ENCODE peak calls at places on chromosomes 2 and 18, in nine cellular contexts. Z is BE2C, Y is WERI-Rb-1, H is transverse colon, U is right atrium auricular region, C is prostate gland, G is cardiac muscle cell, S is astrocyte, O is Peyer's patch. D is an unnamed sample.

GRCh38 chr18:57466307-57466706 is 31.1 kb downstream of the ONECUT2 start:
- DNase-seq in Z (no peak), Y (no peak), H (no peak), U (no peak), C (no peak), G (no peak), S (no peak), O (no peak), D (peak)

GRCh38 chr2:191666241-191666640 is 11.7 kb upstream of the NABP1 start:
- DNase-seq in Z (no peak), Y (no peak), H (no peak), U (no peak), C (no peak), G (no peak), S (peak), O (no peak), D (no peak)

GRCh38 chr2:26985807-26986206 is 15.4 kb downstream of the MAPRE3 start:
- DNase-seq in Z (no peak), Y (peak), H (no peak), U (no peak), C (no peak), G (no peak), S (no peak), O (no peak), D (no peak)

GRCh38 chr2:219521066-219521880 is 7.0 kb downstream of the ASIC4 start:
- DNase-seq in Z (peak), Y (peak), H (peak), U (no peak), C (no peak), G (peak), S (no peak), O (no peak), D (peak)

GRCh38 chr2:145284551-145284950 is 764.6 kb upstream of the ZEB2 start:
- DNase-seq in Z (no peak), Y (no peak), H (no peak), U (no peak), C (no peak), G (no peak), S (no peak), O (no peak), D (no peak)

GRCh38 chr2:121228521-121228920 is 56.5 kb downstream of the TFCP2L1 start:
- DNase-seq in Z (no peak), Y (no peak), H (no peak), U (no peak), C (no peak), G (no peak), S (no peak), O (no peak), D (no peak)

GRCh38 chr2:215430528-215431187 is 5.2 kb downstream of the FN1 start:
- DNase-seq in Z (no peak), Y (no peak), H (no peak), U (no peak), C (no peak), G (peak), S (peak), O (no peak), D (peak)

GRCh38 chr2:188324067-188324466 is 32.4 kb downstream of the GULP1 start:
- DNase-seq in Z (no peak), Y (no peak), H (no peak), U (no peak), C (no peak), G (no peak), S (no peak), O (no peak), D (no peak)

GRCh38 chr18:48800479-48800876 is 150.3 kb downstream of the SMAD7 start:
- DNase-seq in Z (no peak), Y (peak), H (peak), U (peak), C (no peak), G (no peak), S (no peak), O (no peak), D (no peak)

GRCh38 chr2:20474757-20475566 is 28.1 kb downstream of the RHOB start:
- DNase-seq in Z (no peak), Y (peak), H (no peak), U (no peak), C (no peak), G (no peak), S (no peak), O (no peak), D (no peak)

GRCh38 chr18:58057291-58057965 is 13.4 kb downstream of the NEDD4L start:
- DNase-seq in Z (no peak), Y (peak), H (no peak), U (no peak), C (no peak), G (no peak), S (no peak), O (no peak), D (no peak)

GRCh38 chr2:190713476-190713875 is 64.6 kb downstream of the NAB1 start:
- DNase-seq in Z (no peak), Y (no peak), H (no peak), U (no peak), C (no peak), G (no peak), S (peak), O (no peak), D (peak)

GRCh38 chr2:210956101-210956500 is 399.7 kb downstream of the CPS1 start:
- DNase-seq in Z (no peak), Y (no peak), H (no peak), U (no peak), C (no peak), G (no peak), S (peak), O (no peak), D (peak)

GRCh38 chr2:141151611-141152286 is 979.1 kb downstream of the LRP1B start:
- DNase-seq in Z (no peak), Y (no peak), H (no peak), U (no peak), C (no peak), G (no peak), S (no peak), O (no peak), D (no peak)
- TF ChIP-seq CTCF in Z (no peak), Y (no peak), H (no peak), U (no peak), C (no peak), G (no peak), S (no peak), O (no peak), D (no peak)

DNA sequence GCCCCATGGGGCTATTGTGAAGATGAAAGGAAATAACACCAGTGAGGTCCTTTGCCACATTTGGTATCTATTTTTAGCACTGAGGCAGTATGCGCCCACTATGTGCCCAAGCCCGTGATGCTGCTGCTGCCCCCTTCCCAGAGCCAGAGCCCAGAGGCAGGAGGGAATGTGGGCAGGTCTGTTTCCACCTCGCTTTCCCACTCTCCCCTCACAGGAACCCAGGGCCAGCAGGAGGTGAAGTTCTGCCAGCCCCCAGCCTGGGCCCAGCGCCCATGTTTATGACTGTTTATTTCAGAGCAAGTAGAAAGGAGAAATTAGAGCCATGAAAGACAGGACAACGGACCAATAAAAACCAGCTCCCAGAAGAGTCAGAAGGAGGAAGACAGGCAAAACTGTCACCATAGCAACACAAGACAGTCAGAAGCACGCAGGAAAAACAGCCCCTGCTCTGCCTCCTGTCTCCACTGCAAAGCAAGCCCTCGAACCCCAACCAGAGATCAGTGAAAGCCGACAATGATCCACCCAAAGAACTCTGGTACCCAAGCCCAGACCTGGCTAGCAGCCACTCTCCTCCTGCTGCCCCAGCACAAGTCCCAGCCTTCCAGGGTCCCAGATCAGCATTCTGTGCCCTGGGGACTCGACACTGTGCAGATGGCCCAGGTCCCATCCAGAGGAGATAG is 1.4 kb downstream of the CYRIA start:
- DNase-seq in Z (peak), Y (no peak), H (peak), U (no peak), C (peak), G (peak), S (peak), O (peak), D (peak)
- H3K4me3 ChIP-seq in Z (no peak), Y (no peak), H (peak), U (peak), C (peak), G (no peak), S (no peak), O (peak), D (no peak)

DNA sequence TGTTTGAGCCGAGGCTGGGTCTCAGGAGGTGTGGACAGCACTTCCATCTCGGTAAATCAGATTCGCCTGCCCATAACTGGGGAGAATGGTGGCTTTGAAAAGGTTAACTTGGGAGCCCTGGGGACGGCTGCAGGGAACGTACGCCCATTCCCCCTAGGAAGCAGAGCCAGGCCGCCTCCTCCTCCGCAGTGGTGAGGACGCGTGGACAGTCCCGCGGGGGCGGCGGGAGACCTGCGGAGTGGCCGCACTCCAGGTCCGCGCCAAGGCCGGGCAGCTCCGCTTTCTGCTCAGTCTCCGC is 845 bp upstream of the MYCN start:
- DNase-seq in Z (peak), Y (no peak), H (peak), U (no peak), C (peak), G (no peak), S (no peak), O (no peak), D (no peak)
- TF ChIP-seq CTCF in Z (no peak), Y (peak), H (no peak), U (peak), C (peak), G (no peak), S (peak), O (no peak), D (peak)

GRCh38 chr2:236061899-236062298 is 106.3 kb downstream of the GBX2 start:
- DNase-seq in Z (no peak), Y (no peak), H (no peak), U (no peak), C (no peak), G (no peak), S (no peak), O (no peak), D (no peak)
- H3K4me3 ChIP-seq in Z (no peak), Y (no peak), H (no peak), U (no peak), C (no peak), G (no peak), S (no peak), O (no peak), D (no peak)

DNA sequence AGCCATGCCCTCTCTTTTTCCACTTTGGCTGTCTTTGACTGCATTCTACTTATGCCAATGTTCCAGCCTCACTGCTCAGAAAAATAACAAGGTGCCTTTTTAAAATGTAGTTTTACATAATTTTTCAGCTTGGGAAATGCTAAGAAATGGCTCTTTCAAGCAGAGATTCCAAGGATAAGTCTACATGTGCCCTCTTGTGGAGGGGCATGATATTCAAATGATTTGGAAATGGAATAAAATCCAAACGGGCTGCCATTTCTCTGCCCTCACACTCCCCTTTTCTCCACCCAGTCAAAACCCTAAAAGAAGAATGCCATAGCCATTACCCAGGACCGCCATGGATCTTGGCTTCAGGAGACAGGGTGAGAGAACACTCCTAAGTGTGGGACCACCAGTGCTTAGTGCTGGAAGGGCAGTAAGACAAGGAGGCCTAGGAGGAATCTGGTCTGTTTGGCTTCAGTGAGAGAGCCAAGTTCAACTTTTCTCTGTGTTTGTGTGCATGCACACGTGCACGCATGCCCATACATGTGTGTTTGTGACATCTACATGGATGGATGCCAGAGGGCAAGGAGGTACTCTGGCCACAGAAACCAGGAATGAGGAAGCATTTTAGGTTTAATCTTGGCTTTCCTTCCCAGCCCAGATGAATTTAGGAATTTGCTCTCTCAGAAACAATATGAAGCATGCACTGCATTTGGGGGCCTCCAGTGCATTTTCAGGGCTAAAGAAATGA is 174.0 kb upstream of the SLC14A2 start:
- DNase-seq in Z (no peak), Y (no peak), H (no peak), U (no peak), C (no peak), G (no peak), S (no peak), O (no peak), D (peak)
- TF ChIP-seq CTCF in Z (peak), Y (no peak), H (peak), U (no peak), C (no peak), G (peak), S (peak), O (no peak), D (peak)

DNA sequence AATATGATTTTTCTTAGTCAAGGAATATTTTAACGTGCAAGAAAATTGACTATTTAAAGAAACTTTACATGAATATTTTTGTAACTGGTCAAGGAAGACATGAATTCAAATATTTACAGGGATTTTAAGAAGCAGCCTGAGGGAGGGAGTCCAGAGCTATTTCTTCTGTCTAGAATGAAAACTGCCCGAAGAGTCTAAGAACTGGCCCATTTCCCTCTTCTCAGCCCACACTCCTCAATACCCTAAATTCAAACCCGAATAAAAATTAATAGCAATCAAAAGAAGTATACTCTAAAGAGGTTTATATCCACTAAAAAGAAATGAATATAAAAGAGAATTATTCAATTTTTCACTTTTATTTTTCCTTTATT is 6.5 kb upstream of the NDUFV2 start:
- DNase-seq in Z (no peak), Y (no peak), H (no peak), U (no peak), C (no peak), G (no peak), S (no peak), O (no peak), D (no peak)
- H3K4me3 ChIP-seq in Z (no peak), Y (no peak), H (no peak), U (no peak), C (no peak), G (no peak), S (no peak), O (no peak), D (no peak)

GRCh38 chr2:72843301-72843700 is 17.5 kb upstream of the EXOC6B start:
- DNase-seq in Z (no peak), Y (no peak), H (no peak), U (no peak), C (no peak), G (no peak), S (no peak), O (no peak), D (no peak)
- TF ChIP-seq CTCF in Z (no peak), Y (peak), H (no peak), U (no peak), C (no peak), G (no peak), S (no peak), O (no peak), D (no peak)

DNA sequence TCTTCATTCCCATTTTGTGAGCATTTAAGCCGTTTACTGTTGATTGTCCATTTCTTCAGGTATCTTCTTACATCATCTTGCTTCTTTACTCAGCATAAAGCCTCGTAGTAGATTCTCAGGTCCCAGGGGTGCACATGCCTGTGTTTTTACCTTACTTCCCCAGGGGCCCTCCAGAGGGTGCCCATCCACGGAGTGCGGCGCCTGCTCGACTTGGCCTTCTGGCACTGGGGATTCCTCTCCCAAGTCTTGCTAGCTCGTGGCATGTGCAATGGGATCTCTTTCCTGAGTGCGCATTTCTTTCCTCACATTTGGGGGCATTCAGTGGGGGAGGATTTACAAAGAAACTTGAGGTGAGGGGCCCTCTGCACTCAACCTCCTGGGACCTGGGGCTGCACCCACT is 148.1 kb downstream of the AGAP1 start:
- DNase-seq in Z (no peak), Y (peak), H (no peak), U (no peak), C (no peak), G (no peak), S (no peak), O (no peak), D (no peak)
- H3K4me3 ChIP-seq in Z (no peak), Y (no peak), H (no peak), U (no peak), C (no peak), G (no peak), S (no peak), O (no peak), D (no peak)

GRCh38 chr2:173750831-173751230 is 214.3 kb downstream of the SP3 start:
- DNase-seq in Z (no peak), Y (no peak), H (no peak), U (no peak), C (no peak), G (no peak), S (no peak), O (no peak), D (no peak)

GRCh38 chr2:173749315-173749714 is 215.9 kb downstream of the SP3 start:
- DNase-seq in Z (no peak), Y (no peak), H (no peak), U (no peak), C (no peak), G (peak), S (peak), O (no peak), D (peak)

GRCh38 chr2:173752152-173752551 is 213.0 kb downstream of the SP3 start:
- DNase-seq in Z (no peak), Y (no peak), H (no peak), U (no peak), C (no peak), G (no peak), S (no peak), O (no peak), D (peak)

GRCh38 chr2:173751245-173751975 is 213.8 kb downstream of the SP3 start:
- DNase-seq in Z (no peak), Y (no peak), H (no peak), U (no peak), C (no peak), G (no peak), S (no peak), O (no peak), D (no peak)

GRCh38 chr2:173750332-173750731 is 214.8 kb downstream of the SP3 start:
- DNase-seq in Z (no peak), Y (peak), H (no peak), U (no peak), C (no peak), G (peak), S (peak), O (no peak), D (peak)
- TF ChIP-seq CTCF in Z (no peak), Y (peak), H (no peak), U (no peak), C (no peak), G (peak), S (no peak), O (no peak), D (peak)

GRCh38 chr2:150520088-150520487 is 32.6 kb upstream of the RND3 start:
- DNase-seq in Z (no peak), Y (no peak), H (no peak), U (no peak), C (no peak), G (no peak), S (no peak), O (no peak), D (no peak)
- H3K4me3 ChIP-seq in Z (no peak), Y (no peak), H (no peak), U (no peak), C (no peak), G (no peak), S (no peak), O (no peak), D (no peak)

D was measured in fibroblast of the aortic adventitia.